ENCODE peak calls at places on chromosomes 4 and X, in nine cellular contexts. N is tibial artery, H is HCT116, C is iPS DF 6.9, B is Karpas-422, Q is transverse colon, V is fibroblast of mammary gland, W is cardiac fibroblast, L is right cardiac atrium. M is an unnamed sample.

GRCh38 chrX:31128849-31129248 is 57.0 kb upstream of the FTHL17 start:
- DNase-seq in N (no peak), H (no peak), C (no peak), B (no peak), Q (no peak), V (no peak), W (peak), L (no peak), M (no peak)

GRCh38 chrX:2614911-2615310 is 76.2 kb upstream of the CD99 start:
- DNase-seq in N (no peak), H (no peak), C (no peak), B (peak), Q (no peak), V (peak), W (peak), L (no peak), M (no peak)

GRCh38 chr4:130393246-130394041 is 1297.5 kb downstream of the C4orf33 start:
- DNase-seq in N (no peak), H (no peak), C (no peak), B (no peak), Q (no peak), V (peak), W (peak), L (no peak), M (no peak)

GRCh38 chrX:110286126-110286525 is 31.8 kb downstream of the AMMECR1 start:
- DNase-seq in N (no peak), H (peak), C (no peak), B (no peak), Q (no peak), V (peak), W (peak), L (no peak), M (no peak)

GRCh38 chr4:16029329-16029728 is 54.5 kb downstream of the PROM1 start:
- DNase-seq in N (no peak), H (no peak), C (no peak), B (no peak), Q (no peak), V (peak), W (peak), L (no peak), M (no peak)

GRCh38 chrX:2677764-2678163 is 13.3 kb upstream of the CD99 start:
- DNase-seq in N (peak), H (peak), C (no peak), B (no peak), Q (peak), V (peak), W (peak), L (peak), M (no peak)

GRCh38 chr4:98386-98785 is 25.9 kb upstream of the ZNF718 start:
- DNase-seq in N (no peak), H (no peak), C (no peak), B (no peak), Q (no peak), V (no peak), W (no peak), L (no peak), M (no peak)

GRCh38 chr4:8100696-8101095 is 57.9 kb downstream of the ABLIM2 start:
- DNase-seq in N (no peak), H (no peak), C (no peak), B (no peak), Q (no peak), V (no peak), W (peak), L (no peak), M (no peak)

GRCh38 chrX:47187106-47187677 is 6.4 kb upstream of the UBA1 start:
- DNase-seq in N (no peak), H (no peak), C (no peak), B (no peak), Q (no peak), V (no peak), W (no peak), L (no peak), M (no peak)

GRCh38 chr4:123706961-123707360 is 310.4 kb downstream of the SPRY1 start:
- DNase-seq in N (no peak), H (no peak), C (no peak), B (no peak), Q (no peak), V (no peak), W (no peak), L (no peak), M (no peak)

GRCh38 chr4:134544303-134544761 is 342.7 kb upstream of the PABPC4L start:
- DNase-seq in N (no peak), H (peak), C (no peak), B (no peak), Q (peak), V (peak), W (no peak), L (no peak), M (no peak)

GRCh38 chr4:152529880-152530279 is 6.0 kb downstream of the FBXW7 start:
- DNase-seq in N (no peak), H (no peak), C (no peak), B (no peak), Q (no peak), V (no peak), W (no peak), L (no peak), M (no peak)

GRCh38 chr4:89765966-89766365 is 71.0 kb downstream of the SNCA start:
- DNase-seq in N (no peak), H (no peak), C (no peak), B (no peak), Q (no peak), V (peak), W (peak), L (no peak), M (no peak)

GRCh38 chr4:140296871-140297570 is 76.4 kb upstream of the SCOC start:
- DNase-seq in N (no peak), H (peak), C (no peak), B (no peak), Q (no peak), V (no peak), W (no peak), L (no peak), M (no peak)

GRCh38 chr4:147371661-147372060 is 109.2 kb upstream of the EDNRA start:
- DNase-seq in N (no peak), H (peak), C (no peak), B (no peak), Q (no peak), V (peak), W (peak), L (no peak), M (no peak)

GRCh38 chrX:85243761-85244410 is at the start of the genes SATL1 and ZNF711:
- DNase-seq in N (peak), H (peak), C (peak), B (peak), Q (peak), V (peak), W (peak), L (peak), M (peak)

GRCh38 chr4:41199788-41200187 is 14.6 kb downstream of the APBB2 start:
- DNase-seq in N (no peak), H (no peak), C (no peak), B (no peak), Q (no peak), V (no peak), W (peak), L (no peak), M (no peak)

GRCh38 chrX:64894454-64895038 is 81.7 kb downstream of the ZC4H2 start:
- DNase-seq in N (no peak), H (peak), C (peak), B (peak), Q (peak), V (peak), W (peak), L (peak), M (peak)

GRCh38 chr4:24845132-24845531 is 49.8 kb downstream of the SOD3 start:
- DNase-seq in N (no peak), H (no peak), C (no peak), B (no peak), Q (no peak), V (no peak), W (no peak), L (no peak), M (no peak)

DNA sequence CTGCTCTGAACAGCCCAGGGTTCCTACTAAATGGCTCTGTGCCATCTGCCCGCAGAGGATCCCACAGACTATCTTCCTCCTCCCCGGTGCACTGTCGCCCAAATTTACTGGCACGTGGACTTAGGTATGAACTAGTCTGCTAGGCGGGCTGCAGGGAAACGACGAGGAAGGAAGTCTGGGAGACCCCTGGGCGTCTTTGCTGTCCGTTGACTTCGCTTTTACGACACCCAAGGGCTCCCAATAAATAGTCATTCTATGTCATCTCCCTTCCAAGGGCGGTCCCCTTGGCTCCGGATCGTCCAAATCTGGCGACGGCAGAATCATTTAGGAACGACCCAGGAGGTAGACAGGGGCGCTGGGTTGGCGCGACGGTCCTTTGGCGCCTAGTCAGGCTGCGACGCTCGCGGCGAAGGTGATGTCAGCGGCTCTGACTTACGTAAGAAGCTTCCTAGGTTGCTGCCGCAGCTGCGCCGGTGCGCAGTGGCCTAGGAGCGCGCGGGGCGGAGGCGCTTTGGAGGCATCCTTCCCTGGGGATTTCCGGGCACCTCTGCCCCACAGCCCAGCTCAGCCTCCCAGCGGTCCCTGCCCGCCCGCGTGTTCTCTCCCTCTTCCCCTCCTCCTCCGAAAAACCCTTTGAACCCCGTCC is 2.2 kb downstream of the NHS start:
- DNase-seq in N (peak), H (peak), C (no peak), B (no peak), Q (peak), V (peak), W (peak), L (peak), M (no peak)
- H3K4me3 ChIP-seq in N (peak), H (peak), C (peak), B (no peak), Q (peak), V (peak), W (peak), L (peak), M (no peak)

GRCh38 chr4:88018471-88018870 is 11.0 kb downstream of the PKD2 start:
- DNase-seq in N (peak), H (no peak), C (no peak), B (no peak), Q (no peak), V (peak), W (peak), L (peak), M (no peak)
- H3K4me3 ChIP-seq in N (peak), H (no peak), C (no peak), B (no peak), Q (no peak), V (peak), W (peak), L (peak), M (no peak)

DNA sequence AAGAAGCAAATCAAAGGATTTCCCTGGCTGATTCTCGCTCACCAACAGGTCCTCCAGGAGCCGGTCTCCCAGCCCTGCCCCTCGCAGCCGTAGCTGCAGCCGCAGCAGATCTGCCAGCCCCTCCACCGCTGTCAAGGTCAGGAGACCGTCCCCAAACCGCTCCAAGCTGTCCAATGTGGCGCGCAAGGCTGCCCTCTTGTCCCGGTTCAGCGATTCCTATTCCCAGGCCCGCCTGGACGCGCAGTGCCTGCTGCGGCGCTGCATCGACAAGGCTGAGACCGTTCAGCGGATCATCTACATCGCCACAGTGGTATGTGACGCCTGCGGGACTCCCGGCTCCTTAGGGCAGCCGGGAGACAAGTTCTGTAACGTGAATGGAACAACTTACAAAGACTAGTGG is 25.6 kb downstream of the SPATA18 start:
- DNase-seq in N (no peak), H (no peak), C (peak), B (no peak), Q (no peak), V (no peak), W (no peak), L (peak), M (peak)
- H3K4me3 ChIP-seq in N (no peak), H (no peak), C (peak), B (no peak), Q (no peak), V (no peak), W (no peak), L (no peak), M (peak)

GRCh38 chr4:119627267-119628190 is 1.1 kb downstream of the PDE5A start:
- DNase-seq in N (peak), H (peak), C (peak), B (peak), Q (peak), V (peak), W (peak), L (peak), M (peak)

GRCh38 chr4:119628281-119629141 is at the start of gene PDE5A:
- DNase-seq in N (peak), H (peak), C (peak), B (peak), Q (peak), V (peak), W (peak), L (peak), M (peak)

GRCh38 chr4:119629142-119629471 is 503 bp upstream of the PDE5A start:
- DNase-seq in N (no peak), H (no peak), C (no peak), B (no peak), Q (no peak), V (no peak), W (no peak), L (no peak), M (no peak)

GRCh38 chr4:119626943-119627266 is 1.7 kb downstream of the PDE5A start:
- DNase-seq in N (peak), H (no peak), C (no peak), B (no peak), Q (no peak), V (no peak), W (no peak), L (no peak), M (no peak)

GRCh38 chr4:119626420-119626819 is 2.2 kb downstream of the PDE5A start:
- DNase-seq in N (no peak), H (no peak), C (no peak), B (no peak), Q (no peak), V (no peak), W (peak), L (no peak), M (no peak)
- H3K4me3 ChIP-seq in N (peak), H (peak), C (no peak), B (peak), Q (peak), V (peak), W (peak), L (peak), M (no peak)

GRCh38 chrX:15745179-15745578 is 7.1 kb downstream of the CA5B start:
- DNase-seq in N (no peak), H (no peak), C (no peak), B (no peak), Q (no peak), V (peak), W (peak), L (no peak), M (no peak)

GRCh38 chrX:15747626-15748173 is 9.6 kb downstream of the CA5B start:
- DNase-seq in N (no peak), H (no peak), C (no peak), B (no peak), Q (no peak), V (no peak), W (no peak), L (no peak), M (no peak)

GRCh38 chrX:15750611-15751159 is 12.6 kb downstream of the CA5B start:
- DNase-seq in N (no peak), H (no peak), C (no peak), B (no peak), Q (no peak), V (no peak), W (no peak), L (no peak), M (no peak)

GRCh38 chrX:15751160-15751819 is 13.2 kb downstream of the CA5B start:
- DNase-seq in N (no peak), H (no peak), C (no peak), B (no peak), Q (no peak), V (peak), W (no peak), L (no peak), M (no peak)

GRCh38 chrX:15749642-15750610 is 11.9 kb downstream of the CA5B start:
- DNase-seq in N (peak), H (no peak), C (no peak), B (no peak), Q (peak), V (peak), W (peak), L (peak), M (no peak)
- H3K4me3 ChIP-seq in N (peak), H (no peak), C (no peak), B (no peak), Q (no peak), V (no peak), W (no peak), L (no peak), M (no peak)

GRCh38 chr4:17545374-17546140 is 30.6 kb downstream of the CLRN2 start:
- DNase-seq in N (no peak), H (no peak), C (no peak), B (no peak), Q (no peak), V (no peak), W (no peak), L (no peak), M (peak)
- H3K4me3 ChIP-seq in N (no peak), H (no peak), C (no peak), B (no peak), Q (no peak), V (no peak), W (no peak), L (no peak), M (no peak)

GRCh38 chrX:153878969-153879653 is 6.9 kb downstream of the L1CAM start:
- DNase-seq in N (no peak), H (no peak), C (no peak), B (no peak), Q (no peak), V (no peak), W (no peak), L (no peak), M (peak)
- H3K4me3 ChIP-seq in N (no peak), H (no peak), C (no peak), B (no peak), Q (no peak), V (no peak), W (no peak), L (no peak), M (peak)

GRCh38 chr4:163673848-163674702 is 179.6 kb downstream of the TMA16 start:
- DNase-seq in N (no peak), H (no peak), C (no peak), B (no peak), Q (no peak), V (no peak), W (no peak), L (no peak), M (no peak)
- H3K4me3 ChIP-seq in N (no peak), H (no peak), C (no peak), B (no peak), Q (no peak), V (no peak), W (no peak), L (no peak), M (no peak)

GRCh38 chr4:139154538-139154937 is 22.5 kb downstream of the ELF2 start:
- DNase-seq in N (no peak), H (no peak), C (no peak), B (no peak), Q (no peak), V (no peak), W (no peak), L (no peak), M (no peak)
- H3K4me3 ChIP-seq in N (no peak), H (no peak), C (no peak), B (no peak), Q (no peak), V (no peak), W (no peak), L (no peak), M (no peak)

GRCh38 chr4:125515016-125515415 is 200.3 kb downstream of the FAT4 start:
- DNase-seq in N (no peak), H (no peak), C (no peak), B (no peak), Q (no peak), V (no peak), W (peak), L (no peak), M (no peak)
- H3K4me3 ChIP-seq in N (no peak), H (no peak), C (no peak), B (no peak), Q (no peak), V (no peak), W (no peak), L (no peak), M (no peak)

M was measured in WERI-Rb-1.